ENCODE peak calls at places on chromosomes 5 and 9, in eight cellular contexts. S is nephron progenitor cell, I is GM12865, K is astrocyte of the spinal cord, V is hepatocyte, Y is progenitor cell of endocrine pancreas, G is fibroblast of lung, M is AG04450. O is an unnamed sample.

GRCh38 chr5:125274938-125275759 is 528.7 kb upstream of the ZNF608 start:
- DNase-seq in S (no peak), I (no peak), K (peak), V (no peak), Y (no peak), G (peak), M (no peak), O (no peak)

GRCh38 chr9:108551030-108551964 is 304.5 kb downstream of the ACTL7B start:
- DNase-seq in S (no peak), I (no peak), K (peak), V (peak), Y (no peak), G (peak), M (peak), O (no peak)

GRCh38 chr9:120755827-120756434 is 37.3 kb downstream of the FBXW2 start:
- DNase-seq in S (peak), I (peak), K (peak), V (peak), Y (peak), G (peak), M (no peak), O (peak)

GRCh38 chr5:160097981-160098380 is 21.3 kb downstream of the PWWP2A start:
- DNase-seq in S (no peak), I (no peak), K (no peak), V (no peak), Y (no peak), G (peak), M (peak), O (no peak)

GRCh38 chr5:98928802-98929122 is at the start of gene CHD1:
- DNase-seq in S (peak), I (peak), K (peak), V (peak), Y (peak), G (no peak), M (no peak), O (peak)

GRCh38 chr9:129746092-129746760 is 6.6 kb downstream of the PTGES start:
- DNase-seq in S (no peak), I (no peak), K (peak), V (no peak), Y (no peak), G (peak), M (no peak), O (no peak)

GRCh38 chr5:129836321-129836720 is 67.9 kb upstream of the CHSY3 start:
- DNase-seq in S (no peak), I (no peak), K (no peak), V (no peak), Y (no peak), G (no peak), M (no peak), O (no peak)

GRCh38 chr9:29966247-29966646 is 2393.0 kb upstream of the C9orf72 start:
- DNase-seq in S (no peak), I (no peak), K (peak), V (peak), Y (no peak), G (no peak), M (no peak), O (no peak)

GRCh38 chr5:169125571-169125970 is 175.4 kb downstream of the SLIT3 start:
- DNase-seq in S (no peak), I (no peak), K (no peak), V (no peak), Y (no peak), G (no peak), M (no peak), O (no peak)

GRCh38 chr5:134738133-134738962 is at the start of gene CAMLG:
- DNase-seq in S (peak), I (peak), K (peak), V (peak), Y (peak), G (peak), M (peak), O (peak)

GRCh38 chr5:134741052-134741451 is 2.7 kb downstream of the CAMLG start:
- DNase-seq in S (no peak), I (no peak), K (no peak), V (no peak), Y (no peak), G (no peak), M (no peak), O (no peak)

GRCh38 chr5:134736173-134736812 is 2.1 kb upstream of the CAMLG start:
- DNase-seq in S (no peak), I (no peak), K (no peak), V (no peak), Y (no peak), G (no peak), M (no peak), O (no peak)

GRCh38 chr5:134742134-134742533 is 3.8 kb downstream of the CAMLG start:
- DNase-seq in S (no peak), I (no peak), K (no peak), V (no peak), Y (no peak), G (no peak), M (no peak), O (no peak)

GRCh38 chr5:134738963-134739661 is 764 bp downstream of the CAMLG start:
- DNase-seq in S (peak), I (peak), K (peak), V (peak), Y (no peak), G (peak), M (no peak), O (peak)
- TF ChIP-seq CTCF in S (no peak), I (peak), K (peak), V (no peak), Y (peak), G (no peak), M (no peak), O (no peak)

GRCh38 chr5:141041427-141041785 is 9.8 kb upstream of the PCDHB1 start:
- DNase-seq in S (no peak), I (no peak), K (no peak), V (no peak), Y (no peak), G (no peak), M (no peak), O (no peak)
- TF ChIP-seq CTCF in S (no peak), I (no peak), K (no peak), V (no peak), Y (peak), G (no peak), M (no peak), O (peak)

DNA sequence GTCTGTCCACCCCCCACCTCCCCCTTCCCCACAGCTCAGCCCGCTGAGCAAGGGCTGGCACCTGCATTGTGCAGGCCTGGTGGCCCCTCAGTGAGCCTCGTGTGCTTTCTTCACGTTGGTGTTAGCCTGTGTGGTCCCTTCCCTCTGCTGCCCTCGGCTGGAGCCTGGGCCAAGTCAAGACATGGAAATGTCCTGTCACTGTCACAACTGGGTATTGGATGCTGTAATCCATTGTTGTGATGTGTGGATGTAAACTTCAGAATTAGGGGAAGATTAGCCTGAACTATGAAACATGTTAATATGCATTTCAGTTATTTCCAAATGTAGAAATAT is 103.9 kb downstream of the TRIO start:
- DNase-seq in S (no peak), I (no peak), K (no peak), V (no peak), Y (no peak), G (no peak), M (no peak), O (no peak)
- TF ChIP-seq CTCF in S (no peak), I (no peak), K (no peak), V (no peak), Y (no peak), G (no peak), M (no peak), O (no peak)

DNA sequence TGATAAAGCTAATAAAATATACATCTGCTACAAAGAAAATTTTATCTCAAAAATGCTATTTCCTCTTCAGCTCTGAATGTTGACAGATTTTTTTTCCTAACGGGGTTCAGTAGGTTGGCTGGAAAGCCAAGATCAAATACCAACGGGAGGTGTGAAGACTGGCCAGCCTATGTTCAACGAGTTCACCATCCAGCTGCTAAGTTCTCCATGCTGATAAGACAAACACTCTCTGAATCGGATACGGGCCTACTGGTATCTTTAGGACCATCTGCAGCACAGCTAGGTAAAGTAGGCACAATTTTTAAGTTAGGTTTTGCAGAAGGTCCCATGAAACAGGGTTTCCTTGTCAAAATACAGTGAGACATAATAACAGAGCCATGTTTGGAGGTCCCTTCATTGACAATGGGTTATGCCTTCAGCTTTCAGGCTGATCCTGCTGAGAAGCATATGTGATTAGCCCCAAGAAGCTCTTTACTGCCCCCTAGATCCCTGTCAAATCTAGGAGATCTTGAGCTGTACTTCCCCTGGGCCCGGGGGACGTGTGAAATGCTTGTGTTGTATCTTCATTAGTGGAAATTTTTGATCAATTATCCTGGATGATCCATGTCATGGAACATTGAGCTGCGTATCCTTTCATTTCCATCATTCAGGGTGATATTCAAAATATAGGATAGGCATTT is 60.6 kb downstream of the PGM5 start:
- DNase-seq in S (no peak), I (peak), K (no peak), V (no peak), Y (no peak), G (peak), M (no peak), O (no peak)
- TF ChIP-seq CTCF in S (no peak), I (peak), K (no peak), V (peak), Y (no peak), G (no peak), M (peak), O (peak)

GRCh38 chr9:16571127-16571848 is 299.2 kb downstream of the BNC2 start:
- DNase-seq in S (no peak), I (no peak), K (no peak), V (no peak), Y (no peak), G (peak), M (no peak), O (no peak)

GRCh38 chr9:16572005-16572727 is 298.3 kb downstream of the BNC2 start:
- DNase-seq in S (no peak), I (no peak), K (no peak), V (no peak), Y (no peak), G (no peak), M (no peak), O (no peak)

GRCh38 chr9:16579872-16580432 is 290.5 kb downstream of the BNC2 start:
- DNase-seq in S (no peak), I (no peak), K (no peak), V (no peak), Y (no peak), G (no peak), M (no peak), O (no peak)

GRCh38 chr9:16575878-16576245 is 294.6 kb downstream of the BNC2 start:
- DNase-seq in S (no peak), I (no peak), K (no peak), V (no peak), Y (no peak), G (no peak), M (no peak), O (no peak)

DNA sequence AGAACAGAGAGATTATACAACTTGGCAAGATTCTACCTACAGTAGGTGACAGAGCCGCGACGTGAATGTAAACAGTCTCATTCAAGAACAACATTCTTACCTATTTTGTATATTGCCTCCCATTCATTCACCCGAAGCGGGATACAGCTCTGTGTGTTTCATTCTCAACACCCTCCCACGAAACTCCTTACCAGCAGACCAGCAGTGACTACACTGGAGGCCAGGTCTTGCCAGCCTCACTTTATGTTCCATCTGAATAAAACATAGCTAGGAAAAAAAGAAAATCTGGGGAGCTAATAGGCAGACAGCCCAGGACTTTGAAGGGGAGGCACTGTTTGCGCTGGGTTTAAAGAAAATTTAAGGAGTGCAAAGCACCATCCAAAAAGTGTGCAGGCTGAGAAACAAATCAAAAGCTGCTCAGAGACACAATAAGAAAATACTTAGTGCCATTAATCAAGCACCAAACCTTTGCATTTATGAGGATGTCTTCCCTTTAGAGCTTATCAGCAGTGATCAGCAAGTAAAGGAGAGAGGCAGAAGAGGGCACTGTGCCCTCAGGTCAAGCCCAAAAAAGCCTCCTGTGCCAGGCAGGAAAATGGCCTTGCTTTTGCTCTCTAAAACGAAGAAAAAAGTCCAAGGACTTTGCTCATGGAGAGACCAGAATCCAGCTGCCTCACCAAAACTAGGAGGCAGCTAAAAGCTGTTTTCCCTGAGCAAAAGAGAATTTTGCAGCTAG is 295.2 kb downstream of the BNC2 start:
- DNase-seq in S (no peak), I (no peak), K (no peak), V (no peak), Y (no peak), G (peak), M (no peak), O (no peak)
- TF ChIP-seq CTCF in S (no peak), I (no peak), K (no peak), V (no peak), Y (no peak), G (no peak), M (no peak), O (no peak)

O was measured in neural crest cell.